ENCODE peak calls at places on chromosomes 7 and 10, in ten cellular contexts. H is foreskin fibroblast, X is ovary, I is Panc1, M is AG09309, P is left ventricle myocardium inferior, K is endodermal cell, V is GM13976, E is fibroblast of lung, C is AG09319. L is an unnamed sample.

GRCh38 chr7:103011650-103012049 is 62.9 kb downstream of the FBXL13 start:
- DNase-seq in I (no peak), M (no peak), H (peak), P (no peak), C (no peak), E (peak), K (no peak), V (no peak), X (no peak), L (no peak)

GRCh38 chr7:33964417-33965115 is 59.2 kb downstream of the BMPER start:
- DNase-seq in I (no peak), H (peak), P (no peak), M (no peak), C (no peak), V (no peak), K (no peak), X (no peak), E (peak), L (no peak)

GRCh38 chr7:131007439-131008330 is 273.7 kb upstream of the KLF14 start:
- DNase-seq in E (peak), V (peak), C (no peak), H (peak), K (peak), I (peak), P (peak), X (peak), M (no peak), L (peak)

GRCh38 chr10:78853864-78854263 is 214.9 kb upstream of the ZMIZ1 start:
- DNase-seq in V (no peak), C (no peak), E (no peak), K (no peak), X (no peak), P (no peak), H (no peak), M (no peak), I (no peak), L (no peak)

GRCh38 chr7:47233996-47234395 is 347.9 kb downstream of the TNS3 start:
- DNase-seq in X (no peak), K (no peak), C (no peak), I (no peak), E (no peak), M (no peak), P (no peak), H (no peak), V (no peak), L (no peak)

GRCh38 chr7:34373940-34374339 is 284.1 kb upstream of the NPSR1 start:
- DNase-seq in C (no peak), M (peak), E (no peak), H (peak), P (no peak), V (no peak), X (no peak), I (no peak), K (no peak), L (no peak)

GRCh38 chr10:86022906-86023305 is 343.7 kb downstream of the GRID1 start:
- DNase-seq in V (no peak), X (no peak), I (no peak), E (no peak), K (no peak), C (no peak), H (no peak), P (no peak), M (no peak), L (no peak)

GRCh38 chr10:101817542-101818118 is 614 bp downstream of the OGA start:
- DNase-seq in C (peak), I (no peak), V (peak), X (peak), E (peak), H (peak), M (peak), P (peak), K (peak), L (peak)

GRCh38 chr10:100656479-100656878 is 88.9 kb upstream of the PAX2 start:
- DNase-seq in C (no peak), V (peak), H (peak), K (peak), M (no peak), I (no peak), X (no peak), E (peak), P (no peak), L (peak)

GRCh38 chr7:5282464-5283316 is at the start of gene SLC29A4:
- DNase-seq in H (peak), V (peak), K (no peak), X (peak), M (no peak), I (no peak), E (peak), P (peak), C (peak), L (peak)

GRCh38 chr7:27181795-27182275 is 3.2 kb downstream of the HOXA11 start:
- DNase-seq in E (no peak), K (peak), M (no peak), V (no peak), I (no peak), H (peak), X (no peak), P (no peak), C (no peak), L (no peak)

GRCh38 chr7:75579899-75580298 is 87.8 kb downstream of the SPDYE5 start:
- DNase-seq in V (no peak), I (no peak), P (no peak), M (no peak), X (no peak), E (no peak), K (no peak), C (no peak), H (no peak), L (no peak)

GRCh38 chr7:13071999-13072398 is 384.6 kb downstream of the ARL4A start:
- DNase-seq in H (no peak), E (peak), K (no peak), M (no peak), V (no peak), P (no peak), I (no peak), C (peak), X (no peak), L (no peak)

GRCh38 chr10:11881477-11882417 is 58.6 kb downstream of the PROSER2 start:
- DNase-seq in E (no peak), K (peak), C (no peak), I (peak), H (peak), V (no peak), X (no peak), M (no peak), P (no peak), L (no peak)
- TF ChIP-seq CTCF in E (no peak), K (peak), C (no peak), I (no peak), H (no peak), V (no peak), X (no peak), M (no peak), P (no peak), L (no peak)

GRCh38 chr7:117993377-117994003 is 120.2 kb upstream of the CTTNBP2 start:
- DNase-seq in I (peak), M (no peak), V (peak), H (no peak), P (no peak), X (no peak), E (peak), C (no peak), K (peak), L (peak)
- TF ChIP-seq CTCF in I (peak), M (no peak), V (peak), H (no peak), P (peak), X (no peak), E (peak), C (peak), K (peak), L (peak)

GRCh38 chr7:36021917-36022550 is 131.0 kb upstream of the EEPD1 start:
- DNase-seq in H (no peak), E (no peak), C (no peak), I (no peak), P (no peak), X (peak), V (no peak), M (no peak), K (peak), L (no peak)
- TF ChIP-seq CTCF in H (no peak), E (no peak), C (no peak), I (no peak), P (no peak), X (no peak), V (no peak), M (no peak), K (no peak), L (no peak)

DNA sequence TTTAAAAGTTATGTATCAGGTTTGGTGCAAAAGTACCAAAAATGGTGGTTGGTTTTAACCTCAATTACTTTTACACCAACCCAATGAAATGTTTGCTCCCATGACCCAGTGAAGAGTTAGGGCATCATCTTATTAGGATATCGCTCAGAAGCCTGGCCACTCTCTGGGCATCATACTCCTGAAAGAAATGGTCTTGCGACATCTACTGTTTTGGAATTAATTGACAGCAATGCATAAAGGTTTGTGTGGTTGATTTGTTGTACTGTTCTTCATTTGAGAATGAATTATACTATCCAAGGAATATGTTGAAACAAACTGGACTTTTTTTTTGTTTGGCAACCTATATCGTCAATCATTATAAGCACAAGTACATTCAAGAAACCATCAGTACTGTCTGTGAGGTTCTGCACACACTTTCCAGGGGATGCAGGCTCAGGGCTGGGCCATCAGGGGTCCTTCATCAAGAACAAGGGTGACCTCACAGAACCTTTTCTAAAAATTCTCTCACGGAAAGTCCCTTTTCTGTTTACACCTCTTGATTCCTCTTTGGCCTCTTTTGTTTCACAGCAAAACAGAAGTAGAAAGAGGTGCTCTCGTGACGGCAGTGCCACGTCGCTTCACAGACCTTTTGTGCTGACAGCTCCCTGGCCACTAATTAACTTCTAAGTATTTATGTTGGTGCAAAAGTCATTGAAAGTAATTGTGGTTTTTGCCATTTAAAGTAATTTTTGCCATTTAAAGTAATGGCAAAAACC is 117.2 kb upstream of the KLF6 start:
- DNase-seq in E (peak), I (no peak), C (no peak), P (peak), M (no peak), X (no peak), H (no peak), K (no peak), V (peak), L (peak)
- TF ChIP-seq CTCF in E (no peak), I (no peak), C (no peak), P (no peak), M (no peak), X (no peak), H (no peak), K (no peak), V (peak), L (no peak)

DNA sequence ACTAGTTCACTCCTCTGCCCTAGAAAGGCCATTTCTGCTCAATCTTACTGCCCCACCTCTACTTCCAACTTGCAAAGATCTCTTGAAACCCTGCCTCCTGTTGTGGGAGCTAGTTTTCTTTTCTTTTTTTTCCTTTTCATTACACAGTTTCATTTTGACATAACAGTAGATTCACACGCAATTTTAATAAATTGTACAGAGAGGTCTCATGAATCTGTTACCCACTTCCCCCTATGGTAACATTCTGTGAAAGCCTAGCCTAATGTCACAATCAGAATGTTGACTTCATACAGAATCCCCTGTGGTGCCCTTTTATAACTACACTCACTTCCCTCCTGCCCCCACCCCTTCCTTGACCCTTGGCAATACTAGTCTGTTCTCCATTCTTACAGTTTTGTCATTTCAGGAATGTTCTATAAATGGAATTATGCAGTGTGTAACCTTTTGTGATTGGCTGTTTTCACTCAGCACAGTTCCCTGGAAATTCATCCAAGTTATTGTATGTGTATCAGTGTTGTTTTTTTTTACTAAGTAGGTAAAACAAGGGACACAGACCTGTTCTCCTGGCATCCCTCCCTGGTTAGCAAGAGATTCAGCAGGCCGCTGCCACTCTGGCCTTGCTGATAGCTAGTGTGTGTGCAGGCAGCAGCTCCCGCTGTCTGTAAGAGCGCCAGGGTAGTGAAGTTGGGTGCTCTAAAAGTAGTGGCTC is 21.5 kb downstream of the CHST3 start:
- DNase-seq in I (no peak), C (no peak), M (no peak), H (peak), E (peak), P (no peak), K (no peak), V (peak), X (no peak), L (peak)
- TF ChIP-seq CTCF in I (no peak), C (no peak), M (no peak), H (no peak), E (peak), P (peak), K (no peak), V (no peak), X (no peak), L (no peak)

DNA sequence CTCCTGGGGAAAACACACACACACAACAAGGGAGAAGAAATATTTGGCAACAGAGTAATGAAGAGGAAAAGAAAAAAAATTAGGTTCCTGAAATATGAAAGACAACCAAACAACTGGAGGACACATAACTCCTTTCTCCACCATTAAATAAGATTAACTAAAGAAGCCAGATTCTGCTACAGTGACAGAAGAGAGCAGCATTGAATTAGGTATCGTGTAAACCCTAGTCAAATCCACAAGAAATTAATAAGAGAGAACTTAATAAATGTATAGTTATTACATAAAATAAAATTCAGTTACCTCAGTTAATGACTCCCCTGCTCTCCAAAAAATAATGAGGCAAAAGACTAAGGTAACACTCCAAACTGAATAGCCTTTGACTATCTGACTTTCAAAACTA is 306.7 kb downstream of the CRPPA start:
- DNase-seq in M (peak), V (no peak), H (peak), I (peak), P (no peak), E (peak), K (no peak), X (no peak), C (no peak), L (no peak)
- TF ChIP-seq CTCF in M (peak), V (no peak), H (peak), I (peak), P (peak), E (peak), K (peak), X (no peak), C (peak), L (no peak)

DNA sequence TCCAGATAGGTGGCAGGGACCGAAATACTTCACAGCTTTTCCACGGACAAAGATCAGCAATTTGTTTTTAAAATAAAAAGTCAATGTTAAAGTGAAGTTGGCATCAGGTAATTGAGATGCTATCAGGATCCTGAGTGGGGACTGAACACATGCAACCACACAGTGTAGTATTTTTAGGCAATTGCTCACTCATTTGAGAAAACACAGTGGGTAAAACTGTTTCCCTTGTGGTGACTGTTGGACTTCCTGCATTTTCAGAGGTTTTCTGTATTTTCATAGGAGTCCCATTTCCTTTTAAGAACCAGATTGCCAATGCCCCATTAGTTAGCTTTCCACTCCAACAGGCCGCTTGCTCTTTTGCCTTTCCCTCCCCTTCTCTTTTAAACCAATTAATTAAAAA is 159.5 kb upstream of the ZNF32 start:
- DNase-seq in P (no peak), X (no peak), M (no peak), H (peak), I (no peak), K (no peak), V (no peak), C (no peak), E (no peak), L (no peak)
- TF ChIP-seq CTCF in P (no peak), X (no peak), M (no peak), H (no peak), I (no peak), K (no peak), V (no peak), C (no peak), E (no peak), L (no peak)

GRCh38 chr10:23001901-23002516 is 74.2 kb downstream of the ARMC3 start:
- DNase-seq in X (no peak), K (peak), I (no peak), P (no peak), M (no peak), E (no peak), H (no peak), C (no peak), V (no peak), L (no peak)

GRCh38 chr10:23005150-23005549 is 77.3 kb downstream of the ARMC3 start:
- DNase-seq in K (no peak), H (no peak), V (no peak), M (no peak), P (no peak), E (no peak), C (no peak), I (no peak), X (no peak), L (no peak)

GRCh38 chr10:22997102-22997501 is 69.2 kb downstream of the ARMC3 start:
- DNase-seq in I (no peak), E (peak), X (no peak), C (no peak), P (no peak), K (peak), V (no peak), H (peak), M (peak), L (no peak)

DNA sequence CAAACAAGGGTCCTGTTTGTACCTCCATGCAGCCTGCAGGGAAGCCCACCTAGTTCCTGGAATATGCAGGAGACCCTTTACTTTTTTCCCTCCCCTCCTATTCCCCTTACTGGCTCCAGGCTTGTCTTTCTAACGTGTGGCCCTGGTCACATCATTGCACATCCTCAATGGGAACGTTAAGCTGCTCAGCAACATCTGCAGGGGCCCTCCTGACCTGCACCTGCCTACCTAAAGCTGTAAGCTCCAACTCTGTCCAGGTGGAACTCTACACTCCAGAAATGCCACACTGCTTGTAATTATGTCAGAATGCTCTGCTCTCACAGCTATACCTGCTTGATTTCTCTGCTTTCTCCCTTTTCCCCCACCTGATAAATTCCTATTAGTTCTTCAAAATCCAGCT is 72.1 kb downstream of the ARMC3 start:
- DNase-seq in H (no peak), C (no peak), I (no peak), M (no peak), X (no peak), E (no peak), V (no peak), P (no peak), K (peak), L (no peak)
- TF ChIP-seq CTCF in H (no peak), C (no peak), I (no peak), M (no peak), X (no peak), E (no peak), V (no peak), P (no peak), K (peak), L (no peak)

GRCh38 chr7:919924-920341 is 34.5 kb downstream of the ADAP1 start:
- DNase-seq in V (no peak), P (peak), M (no peak), C (no peak), K (no peak), I (no peak), X (peak), E (no peak), H (no peak), L (no peak)
- TF ChIP-seq CTCF in V (no peak), P (no peak), M (no peak), C (no peak), K (no peak), I (no peak), X (no peak), E (no peak), H (no peak), L (no peak)

DNA sequence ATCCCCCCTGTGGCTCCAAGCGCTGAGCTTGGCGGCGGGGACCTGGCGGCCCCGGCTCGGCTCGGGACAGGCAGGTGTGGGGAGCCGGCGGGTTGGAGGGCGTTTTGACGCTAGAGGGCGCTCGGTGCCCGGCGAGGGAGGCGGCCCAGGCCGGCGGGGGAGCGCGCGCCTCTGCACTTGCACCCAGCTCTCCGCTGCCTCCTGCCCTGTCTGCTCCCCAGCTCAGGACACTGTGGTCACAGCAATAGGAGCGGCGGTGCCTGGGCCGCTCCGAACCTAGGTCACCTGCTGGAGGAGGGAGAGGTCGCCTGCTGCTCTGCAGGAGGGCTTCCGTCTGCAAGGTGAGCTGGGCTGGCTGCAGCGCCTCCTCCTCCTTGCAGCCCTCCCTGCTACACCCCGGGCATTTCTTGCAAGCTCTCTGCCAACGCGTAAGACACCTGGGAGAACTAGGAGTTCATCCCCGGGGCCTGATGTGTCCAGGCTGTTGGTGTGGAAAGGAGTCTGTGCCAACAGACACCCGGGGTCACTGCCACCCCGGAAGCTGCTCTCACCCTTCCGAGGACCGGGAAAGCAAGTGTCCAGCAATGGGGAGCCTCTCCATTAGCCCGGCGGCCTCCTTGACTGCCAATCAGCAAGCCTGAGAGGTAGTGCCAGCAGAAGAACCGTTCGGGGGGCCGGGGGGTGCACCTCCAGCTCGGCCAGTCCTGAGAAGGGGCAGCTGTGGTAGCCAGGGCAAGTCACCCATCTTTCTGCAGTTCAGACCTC is 620.4 kb downstream of the GALNT17 start:
- DNase-seq in X (no peak), H (peak), P (peak), I (no peak), M (no peak), E (peak), C (no peak), V (peak), K (peak), L (peak)
- TF ChIP-seq CTCF in X (no peak), H (peak), P (peak), I (peak), M (peak), E (peak), C (peak), V (peak), K (peak), L (peak)

L was measured in GM10248.